ENCODE peak calls at places on chromosome 5, in five cellular contexts. One of them, this sample, is unnamed.

GRCh38 chr5:139138790-139139189 is 59.4 kb downstream of the SIL1 start:
- DNase-seq in AG04449: no peak
- DNase-seq in H7: no peak
- DNase-seq in lower lobe of right lung: peak
- DNase-seq in brain microvascular endothelial cell: peak
- DNase-seq in this sample: no peak

GRCh38 chr5:115321309-115321708 is 24.9 kb upstream of the CCDC112 start:
- DNase-seq in AG04449: no peak
- DNase-seq in H7: no peak
- DNase-seq in lower lobe of right lung: no peak
- DNase-seq in brain microvascular endothelial cell: peak
- DNase-seq in this sample: no peak

GRCh38 chr5:141507387-141508091 is 18.7 kb downstream of the PCDHGC5 start:
- DNase-seq in AG04449: peak
- DNase-seq in H7: no peak
- DNase-seq in lower lobe of right lung: no peak
- DNase-seq in brain microvascular endothelial cell: peak
- DNase-seq in this sample: no peak

GRCh38 chr5:134552301-134552700 is 26.8 kb downstream of the JADE2 start:
- DNase-seq in AG04449: peak
- DNase-seq in H7: no peak
- DNase-seq in lower lobe of right lung: no peak
- DNase-seq in brain microvascular endothelial cell: peak
- DNase-seq in this sample: peak

GRCh38 chr5:135220394-135221186 is 178.4 kb downstream of the MACROH2A1 start:
- DNase-seq in AG04449: no peak
- DNase-seq in H7: no peak
- DNase-seq in lower lobe of right lung: no peak
- DNase-seq in brain microvascular endothelial cell: no peak
- DNase-seq in this sample: no peak

GRCh38 chr5:111401906-111402305 is 110.4 kb downstream of the STARD4 start:
- DNase-seq in AG04449: no peak
- DNase-seq in H7: no peak
- DNase-seq in lower lobe of right lung: no peak
- DNase-seq in brain microvascular endothelial cell: no peak
- DNase-seq in this sample: no peak

GRCh38 chr5:41770799-41771198 is 99.4 kb downstream of the OXCT1 start:
- DNase-seq in AG04449: no peak
- DNase-seq in H7: no peak
- DNase-seq in lower lobe of right lung: no peak
- DNase-seq in brain microvascular endothelial cell: no peak
- DNase-seq in this sample: no peak

GRCh38 chr5:158398360-158399201 is 539.6 kb upstream of the CLINT1 start:
- DNase-seq in AG04449: no peak
- DNase-seq in H7: no peak
- DNase-seq in lower lobe of right lung: no peak
- DNase-seq in brain microvascular endothelial cell: no peak
- DNase-seq in this sample: no peak

GRCh38 chr5:88785396-88786216 is 97.4 kb downstream of the MEF2C start:
- DNase-seq in AG04449: peak
- DNase-seq in H7: no peak
- DNase-seq in lower lobe of right lung: no peak
- DNase-seq in brain microvascular endothelial cell: peak
- DNase-seq in this sample: peak

GRCh38 chr5:7039058-7039457 is 325.8 kb downstream of the TENT4A start:
- DNase-seq in AG04449: no peak
- DNase-seq in H7: no peak
- DNase-seq in lower lobe of right lung: no peak
- DNase-seq in brain microvascular endothelial cell: no peak
- DNase-seq in this sample: no peak

GRCh38 chr5:45399041-45399440 is 297.1 kb downstream of the HCN1 start:
- DNase-seq in AG04449: no peak
- DNase-seq in H7: no peak
- DNase-seq in lower lobe of right lung: no peak
- DNase-seq in brain microvascular endothelial cell: no peak
- DNase-seq in this sample: no peak

GRCh38 chr5:157520911-157521703 is 54.5 kb downstream of the ADAM19 start:
- DNase-seq in AG04449: no peak
- DNase-seq in H7: peak
- DNase-seq in lower lobe of right lung: no peak
- DNase-seq in brain microvascular endothelial cell: no peak
- DNase-seq in this sample: no peak

GRCh38 chr5:119274024-119274766 is 81.6 kb upstream of the TNFAIP8 start:
- DNase-seq in AG04449: no peak
- DNase-seq in H7: no peak
- DNase-seq in lower lobe of right lung: no peak
- DNase-seq in brain microvascular endothelial cell: no peak
- DNase-seq in this sample: no peak

GRCh38 chr5:113215401-113216060 is 219.3 kb downstream of the TSSK1B start:
- DNase-seq in AG04449: no peak
- DNase-seq in H7: no peak
- DNase-seq in lower lobe of right lung: no peak
- DNase-seq in brain microvascular endothelial cell: peak
- DNase-seq in this sample: no peak

GRCh38 chr5:69364850-69365249 is 4.5 kb downstream of the AK6 start:
- DNase-seq in AG04449: no peak
- DNase-seq in H7: no peak
- DNase-seq in lower lobe of right lung: no peak
- DNase-seq in brain microvascular endothelial cell: no peak
- DNase-seq in this sample: no peak

GRCh38 chr5:149404746-149405549 is 25.9 kb upstream of the IL17B start:
- DNase-seq in AG04449: peak
- DNase-seq in H7: no peak
- DNase-seq in lower lobe of right lung: no peak
- DNase-seq in brain microvascular endothelial cell: peak
- DNase-seq in this sample: peak

GRCh38 chr5:114335391-114335790 is 26.5 kb upstream of the KCNN2 start:
- DNase-seq in AG04449: peak
- DNase-seq in H7: no peak
- DNase-seq in lower lobe of right lung: no peak
- DNase-seq in brain microvascular endothelial cell: no peak
- DNase-seq in this sample: no peak

GRCh38 chr5:73596705-73597328 is 29.2 kb upstream of the ARHGEF28 start:
- DNase-seq in AG04449: no peak
- DNase-seq in H7: peak
- DNase-seq in lower lobe of right lung: no peak
- DNase-seq in brain microvascular endothelial cell: peak
- DNase-seq in this sample: no peak

GRCh38 chr5:65072836-65073620 is 304.3 kb downstream of the CWC27 start:
- DNase-seq in AG04449: peak
- DNase-seq in H7: no peak
- DNase-seq in lower lobe of right lung: no peak
- DNase-seq in brain microvascular endothelial cell: peak
- DNase-seq in this sample: no peak

GRCh38 chr5:157574456-157575095 is 999 bp downstream of the ADAM19 start:
- DNase-seq in AG04449: no peak
- DNase-seq in H7: peak
- DNase-seq in lower lobe of right lung: no peak
- DNase-seq in brain microvascular endothelial cell: no peak
- DNase-seq in this sample: no peak

GRCh38 chr5:91487420-91487819 is 104.3 kb upstream of the ARRDC3 start:
- DNase-seq in AG04449: no peak
- DNase-seq in H7: no peak
- DNase-seq in lower lobe of right lung: no peak
- DNase-seq in brain microvascular endothelial cell: no peak
- DNase-seq in this sample: no peak

GRCh38 chr5:9034671-9035070 is 511.2 kb downstream of the SEMA5A start:
- DNase-seq in AG04449: no peak
- DNase-seq in H7: no peak
- DNase-seq in lower lobe of right lung: no peak
- DNase-seq in brain microvascular endothelial cell: peak
- DNase-seq in this sample: peak

GRCh38 chr5:55234171-55234700 is 828 bp upstream of the CCNO start:
- DNase-seq in AG04449: no peak
- DNase-seq in H7: peak
- DNase-seq in lower lobe of right lung: no peak
- DNase-seq in brain microvascular endothelial cell: peak
- DNase-seq in this sample: no peak

GRCh38 chr5:121027636-121028035 is 563.5 kb downstream of the PRR16 start:
- DNase-seq in AG04449: no peak
- DNase-seq in H7: no peak
- DNase-seq in lower lobe of right lung: no peak
- DNase-seq in brain microvascular endothelial cell: no peak
- DNase-seq in this sample: no peak

GRCh38 chr5:123810253-123810652 is 298.3 kb downstream of the CSNK1G3 start:
- DNase-seq in AG04449: no peak
- DNase-seq in H7: no peak
- DNase-seq in lower lobe of right lung: no peak
- DNase-seq in brain microvascular endothelial cell: no peak
- DNase-seq in this sample: no peak

GRCh38 chr5:149130932-149131273 is 10.4 kb upstream of the ABLIM3 start:
- DNase-seq in AG04449: no peak
- DNase-seq in H7: no peak
- DNase-seq in lower lobe of right lung: no peak
- DNase-seq in brain microvascular endothelial cell: no peak
- DNase-seq in this sample: no peak

GRCh38 chr5:95808686-95809413 is 13.7 kb downstream of the GLRX start:
- DNase-seq in AG04449: peak
- DNase-seq in H7: no peak
- DNase-seq in lower lobe of right lung: peak
- DNase-seq in brain microvascular endothelial cell: peak
- DNase-seq in this sample: peak

GRCh38 chr5:154002093-154002492 is 36.6 kb downstream of the FAM114A2 start:
- DNase-seq in AG04449: no peak
- DNase-seq in H7: no peak
- DNase-seq in lower lobe of right lung: no peak
- DNase-seq in brain microvascular endothelial cell: no peak
- DNase-seq in this sample: no peak

GRCh38 chr5:1885476-1885755 is 2.7 kb upstream of the IRX4 start:
- DNase-seq in AG04449: no peak
- DNase-seq in H7: peak
- DNase-seq in lower lobe of right lung: peak
- DNase-seq in brain microvascular endothelial cell: no peak
- DNase-seq in this sample: no peak

GRCh38 chr5:77896338-77896737 is 120.2 kb upstream of the TBCA start:
- DNase-seq in AG04449: no peak
- DNase-seq in H7: no peak
- DNase-seq in lower lobe of right lung: no peak
- DNase-seq in brain microvascular endothelial cell: no peak
- DNase-seq in this sample: no peak

GRCh38 chr5:9166202-9167147 is 379.4 kb downstream of the SEMA5A start:
- DNase-seq in AG04449: no peak
- DNase-seq in H7: no peak
- DNase-seq in lower lobe of right lung: no peak
- DNase-seq in brain microvascular endothelial cell: no peak
- DNase-seq in this sample: no peak

DNA sequence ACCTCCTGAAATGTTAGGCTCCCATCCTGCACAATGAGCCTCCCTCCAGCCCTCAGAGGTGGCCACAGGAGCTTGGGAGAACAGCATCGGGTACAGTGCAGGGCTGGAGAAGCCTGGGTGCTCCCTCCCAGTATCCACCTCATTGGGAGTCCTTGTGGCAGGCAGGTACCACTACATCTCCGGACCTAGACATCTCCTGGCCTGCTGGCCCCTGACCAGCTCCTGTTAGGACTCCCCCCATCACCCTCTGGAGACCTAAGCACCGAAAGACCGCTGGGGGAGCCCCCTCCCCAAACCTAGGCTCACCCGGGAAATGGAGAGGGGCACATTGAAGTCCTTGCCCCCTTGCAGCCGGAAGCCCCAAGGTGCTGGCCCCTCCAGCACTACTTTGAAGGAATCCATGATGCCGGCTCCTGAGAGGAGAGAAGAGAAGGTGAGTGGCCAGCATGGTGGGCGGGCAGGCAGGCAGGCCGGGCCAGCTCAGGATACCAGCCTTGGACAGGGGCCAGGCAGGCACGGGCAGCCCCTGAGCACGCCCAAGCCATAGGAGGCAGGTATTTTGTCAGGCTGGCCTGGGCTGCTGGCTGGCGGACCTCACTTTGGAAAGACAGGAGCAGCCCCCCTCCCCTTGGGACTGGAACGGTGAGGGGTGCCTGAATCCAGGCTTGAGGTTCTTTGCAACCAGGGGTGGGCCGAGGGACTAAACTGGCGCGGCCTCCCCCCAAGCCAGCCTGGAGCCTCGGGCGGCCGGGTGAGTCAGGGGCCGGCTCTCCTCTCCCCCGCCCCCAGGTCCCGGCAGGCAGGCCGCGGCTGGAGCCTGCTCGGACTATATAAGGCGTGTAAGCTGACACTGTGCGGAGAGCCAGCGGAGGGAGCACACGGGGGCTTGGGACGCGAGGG is 1.0 kb downstream of the PDLIM7 start:
- DNase-seq in AG04449: peak
- DNase-seq in H7: peak
- DNase-seq in lower lobe of right lung: no peak
- DNase-seq in brain microvascular endothelial cell: peak
- DNase-seq in this sample: peak
- H3K4me3 ChIP-seq in AG04449: peak
- H3K4me3 ChIP-seq in H7: peak
- H3K4me3 ChIP-seq in lower lobe of right lung: peak
- H3K4me3 ChIP-seq in brain microvascular endothelial cell: peak
- H3K4me3 ChIP-seq in this sample: peak

GRCh38 chr5:106142131-106142530 is 1528.6 kb downstream of the EFNA5 start:
- DNase-seq in AG04449: no peak
- DNase-seq in H7: no peak
- DNase-seq in lower lobe of right lung: no peak
- DNase-seq in brain microvascular endothelial cell: no peak
- DNase-seq in this sample: no peak

GRCh38 chr5:106134549-106134948 is 1536.2 kb downstream of the EFNA5 start:
- DNase-seq in AG04449: no peak
- DNase-seq in H7: no peak
- DNase-seq in lower lobe of right lung: no peak
- DNase-seq in brain microvascular endothelial cell: no peak
- DNase-seq in this sample: no peak

GRCh38 chr5:106135473-106135872 is 1535.3 kb downstream of the EFNA5 start:
- DNase-seq in AG04449: no peak
- DNase-seq in H7: no peak
- DNase-seq in lower lobe of right lung: no peak
- DNase-seq in brain microvascular endothelial cell: no peak
- DNase-seq in this sample: no peak

GRCh38 chr5:106140101-106140500 is 1530.6 kb downstream of the EFNA5 start:
- DNase-seq in AG04449: peak
- DNase-seq in H7: no peak
- DNase-seq in lower lobe of right lung: no peak
- DNase-seq in brain microvascular endothelial cell: peak
- DNase-seq in this sample: no peak
- H3K4me3 ChIP-seq in AG04449: no peak
- H3K4me3 ChIP-seq in H7: no peak
- H3K4me3 ChIP-seq in lower lobe of right lung: no peak
- H3K4me3 ChIP-seq in brain microvascular endothelial cell: no peak
- H3K4me3 ChIP-seq in this sample: no peak

DNA sequence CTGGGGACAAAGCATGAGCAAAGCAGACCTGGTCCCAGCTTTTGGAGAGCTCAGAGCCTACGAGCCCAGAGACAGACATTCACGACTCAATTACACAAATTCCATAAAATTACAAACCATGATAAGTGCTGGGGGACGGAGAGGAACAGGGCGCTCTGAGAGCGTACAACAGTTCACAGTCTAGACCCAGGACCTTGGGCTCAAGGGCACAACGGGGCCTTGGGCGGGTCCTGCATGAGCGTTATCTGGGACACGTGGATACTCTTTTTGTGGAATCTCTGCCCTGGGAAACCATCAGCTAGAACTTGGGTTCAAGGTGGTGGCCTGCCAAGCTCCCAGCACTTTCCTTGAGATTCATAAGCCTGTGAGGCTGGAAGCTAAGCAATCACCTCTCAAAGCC is 9.4 kb upstream of the ANXA6 start:
- DNase-seq in AG04449: no peak
- DNase-seq in H7: no peak
- DNase-seq in lower lobe of right lung: no peak
- DNase-seq in brain microvascular endothelial cell: no peak
- DNase-seq in this sample: no peak
- H3K4me3 ChIP-seq in AG04449: no peak
- H3K4me3 ChIP-seq in H7: no peak
- H3K4me3 ChIP-seq in lower lobe of right lung: no peak
- H3K4me3 ChIP-seq in brain microvascular endothelial cell: no peak
- H3K4me3 ChIP-seq in this sample: no peak

GRCh38 chr5:133195250-133195649 is 143.4 kb downstream of the HSPA4 start:
- DNase-seq in AG04449: no peak
- DNase-seq in H7: no peak
- DNase-seq in lower lobe of right lung: no peak
- DNase-seq in brain microvascular endothelial cell: no peak
- DNase-seq in this sample: no peak
- H3K4me3 ChIP-seq in AG04449: no peak
- H3K4me3 ChIP-seq in H7: no peak
- H3K4me3 ChIP-seq in lower lobe of right lung: no peak
- H3K4me3 ChIP-seq in brain microvascular endothelial cell: no peak
- H3K4me3 ChIP-seq in this sample: no peak